ENCODE peak calls at places on chromosomes 13 and 19, in four cellular contexts. One of them, this sample, is unnamed.

GRCh38 chr13:109608032-109608431 is 178.4 kb downstream of the IRS2 start:
- DNase-seq in activated CD4-positive, alpha-beta T cell treated with anti-CD3 and anti-CD28 coated beads for 1 hour: no peak
- DNase-seq in AG04449: no peak
- DNase-seq in WERI-Rb-1: no peak
- DNase-seq in this sample: no peak

GRCh38 chr19:57111329-57111644 is 8.5 kb upstream of the USP29 start:
- DNase-seq in activated CD4-positive, alpha-beta T cell treated with anti-CD3 and anti-CD28 coated beads for 1 hour: no peak
- DNase-seq in AG04449: no peak
- DNase-seq in WERI-Rb-1: no peak
- DNase-seq in this sample: no peak

GRCh38 chr19:30546332-30546731 is 174.1 kb downstream of the ZNF536 start:
- DNase-seq in activated CD4-positive, alpha-beta T cell treated with anti-CD3 and anti-CD28 coated beads for 1 hour: no peak
- DNase-seq in AG04449: no peak
- DNase-seq in WERI-Rb-1: no peak
- DNase-seq in this sample: no peak

GRCh38 chr13:98918771-98919170 is 59.1 kb downstream of the DOCK9 start:
- DNase-seq in activated CD4-positive, alpha-beta T cell treated with anti-CD3 and anti-CD28 coated beads for 1 hour: no peak
- DNase-seq in AG04449: no peak
- DNase-seq in WERI-Rb-1: no peak
- DNase-seq in this sample: no peak

GRCh38 chr19:50417138-50417849 is 1.4 kb upstream of the SPIB start:
- DNase-seq in activated CD4-positive, alpha-beta T cell treated with anti-CD3 and anti-CD28 coated beads for 1 hour: no peak
- DNase-seq in AG04449: no peak
- DNase-seq in WERI-Rb-1: no peak
- DNase-seq in this sample: no peak

GRCh38 chr13:43730642-43731041 is 56.1 kb downstream of the ENOX1 start:
- DNase-seq in activated CD4-positive, alpha-beta T cell treated with anti-CD3 and anti-CD28 coated beads for 1 hour: no peak
- DNase-seq in AG04449: peak; percentile 23
- DNase-seq in WERI-Rb-1: no peak
- DNase-seq in this sample: peak; percentile 85

GRCh38 chr13:60654405-60654804 is 257.4 kb downstream of the TDRD3 start:
- DNase-seq in activated CD4-positive, alpha-beta T cell treated with anti-CD3 and anti-CD28 coated beads for 1 hour: no peak
- DNase-seq in AG04449: no peak
- DNase-seq in WERI-Rb-1: peak; percentile 37
- DNase-seq in this sample: peak; percentile 3

GRCh38 chr19:2503521-2504109 is 27.7 kb downstream of the GADD45B start:
- DNase-seq in activated CD4-positive, alpha-beta T cell treated with anti-CD3 and anti-CD28 coated beads for 1 hour: peak; percentile 60
- DNase-seq in AG04449: no peak
- DNase-seq in WERI-Rb-1: no peak
- DNase-seq in this sample: peak; percentile 45

GRCh38 chr19:3136684-3137055 is 837 bp downstream of the GNA15 start:
- DNase-seq in activated CD4-positive, alpha-beta T cell treated with anti-CD3 and anti-CD28 coated beads for 1 hour: no peak
- DNase-seq in AG04449: no peak
- DNase-seq in WERI-Rb-1: no peak
- DNase-seq in this sample: no peak

GRCh38 chr13:91181892-91182291 is 165.6 kb upstream of the MIR17HG start:
- DNase-seq in activated CD4-positive, alpha-beta T cell treated with anti-CD3 and anti-CD28 coated beads for 1 hour: no peak
- DNase-seq in AG04449: no peak
- DNase-seq in WERI-Rb-1: no peak
- DNase-seq in this sample: no peak

GRCh38 chr13:94712287-94712811 is at the start of gene SOX21:
- DNase-seq in activated CD4-positive, alpha-beta T cell treated with anti-CD3 and anti-CD28 coated beads for 1 hour: no peak
- DNase-seq in AG04449: no peak
- DNase-seq in WERI-Rb-1: no peak
- DNase-seq in this sample: peak; percentile 17

GRCh38 chr19:15436826-15437110 is 13.0 kb downstream of the WIZ start:
- DNase-seq in activated CD4-positive, alpha-beta T cell treated with anti-CD3 and anti-CD28 coated beads for 1 hour: no peak
- DNase-seq in AG04449: no peak
- DNase-seq in WERI-Rb-1: no peak
- DNase-seq in this sample: no peak

GRCh38 chr13:74226791-74227475 is 92.7 kb upstream of the KLF12 start:
- DNase-seq in activated CD4-positive, alpha-beta T cell treated with anti-CD3 and anti-CD28 coated beads for 1 hour: no peak
- DNase-seq in AG04449: no peak
- DNase-seq in WERI-Rb-1: no peak
- DNase-seq in this sample: peak; percentile 44

GRCh38 chr13:33174980-33175379 is 110.6 kb downstream of the STARD13 start:
- DNase-seq in activated CD4-positive, alpha-beta T cell treated with anti-CD3 and anti-CD28 coated beads for 1 hour: no peak
- DNase-seq in AG04449: no peak
- DNase-seq in WERI-Rb-1: no peak
- DNase-seq in this sample: no peak

GRCh38 chr19:44356383-44357111 is at the start of gene ZNF112:
- DNase-seq in activated CD4-positive, alpha-beta T cell treated with anti-CD3 and anti-CD28 coated beads for 1 hour: no peak
- DNase-seq in AG04449: peak; percentile 59
- DNase-seq in WERI-Rb-1: peak; percentile 91
- DNase-seq in this sample: peak; percentile 97

GRCh38 chr13:40043759-40044158 is 388.3 kb downstream of the COG6 start:
- DNase-seq in activated CD4-positive, alpha-beta T cell treated with anti-CD3 and anti-CD28 coated beads for 1 hour: no peak
- DNase-seq in AG04449: no peak
- DNase-seq in WERI-Rb-1: no peak
- DNase-seq in this sample: no peak

GRCh38 chr19:1276620-1277007 is 1.3 kb downstream of the FAM174C start:
- DNase-seq in activated CD4-positive, alpha-beta T cell treated with anti-CD3 and anti-CD28 coated beads for 1 hour: no peak
- DNase-seq in AG04449: no peak
- DNase-seq in WERI-Rb-1: no peak
- DNase-seq in this sample: no peak

GRCh38 chr19:10255358-10255757 is 3.3 kb downstream of the MRPL4 start:
- DNase-seq in activated CD4-positive, alpha-beta T cell treated with anti-CD3 and anti-CD28 coated beads for 1 hour: no peak
- DNase-seq in AG04449: no peak
- DNase-seq in WERI-Rb-1: no peak
- DNase-seq in this sample: no peak

GRCh38 chr19:46181386-46181774 is 33.3 kb downstream of the IGFL2 start:
- DNase-seq in activated CD4-positive, alpha-beta T cell treated with anti-CD3 and anti-CD28 coated beads for 1 hour: no peak
- DNase-seq in AG04449: no peak
- DNase-seq in WERI-Rb-1: no peak
- DNase-seq in this sample: no peak

GRCh38 chr13:99312493-99312883 is 5.3 kb upstream of the GPR183 start:
- DNase-seq in activated CD4-positive, alpha-beta T cell treated with anti-CD3 and anti-CD28 coated beads for 1 hour: no peak
- DNase-seq in AG04449: peak; percentile 31
- DNase-seq in WERI-Rb-1: no peak
- DNase-seq in this sample: peak; percentile 96

GRCh38 chr19:43438291-43439162 is 23.8 kb downstream of the TEX101 start:
- DNase-seq in activated CD4-positive, alpha-beta T cell treated with anti-CD3 and anti-CD28 coated beads for 1 hour: no peak
- DNase-seq in AG04449: no peak
- DNase-seq in WERI-Rb-1: no peak
- DNase-seq in this sample: peak; percentile 92

GRCh38 chr13:46207828-46208227 is 3.9 kb upstream of the LRRC63 start:
- DNase-seq in activated CD4-positive, alpha-beta T cell treated with anti-CD3 and anti-CD28 coated beads for 1 hour: no peak
- DNase-seq in AG04449: no peak
- DNase-seq in WERI-Rb-1: no peak
- DNase-seq in this sample: no peak

GRCh38 chr19:2353159-2353894 is 6.7 kb upstream of the TMPRSS9 start:
- DNase-seq in activated CD4-positive, alpha-beta T cell treated with anti-CD3 and anti-CD28 coated beads for 1 hour: no peak
- DNase-seq in AG04449: no peak
- DNase-seq in WERI-Rb-1: no peak
- DNase-seq in this sample: no peak

GRCh38 chr19:55486043-55486970 is 1.3 kb downstream of the NAT14 start:
- DNase-seq in activated CD4-positive, alpha-beta T cell treated with anti-CD3 and anti-CD28 coated beads for 1 hour: no peak
- DNase-seq in AG04449: no peak
- DNase-seq in WERI-Rb-1: no peak
- DNase-seq in this sample: no peak

This sample was measured in myocyte.